ENCODE peak calls at places on chromosomes 11 and 22, in seven cellular contexts. One of them, this sample, is unnamed.

GRCh38 chr22:35600466-35600865 is 16.7 kb downstream of the MB start:
- DNase-seq in stimulated activated naive CD8-positive, alpha-beta T cell treated with anti-CD3 and anti-CD28 coated beads, Interleukin-15, amount 100 ng/mL, for 72 hours: no peak
- DNase-seq in fibroblast of the conjunctiva: no peak
- DNase-seq in bronchial epithelial cell: no peak
- DNase-seq in naive thymus-derived CD8-positive, alpha-beta T cell: no peak
- DNase-seq in T-cell: no peak
- DNase-seq in hypothalamus: no peak
- DNase-seq in this sample: no peak

GRCh38 chr11:107591446-107592236 is 694 bp downstream of the ELMOD1 start:
- DNase-seq in stimulated activated naive CD8-positive, alpha-beta T cell treated with anti-CD3 and anti-CD28 coated beads, Interleukin-15, amount 100 ng/mL, for 72 hours: peak; percentile 32
- DNase-seq in fibroblast of the conjunctiva: no peak
- DNase-seq in bronchial epithelial cell: no peak
- DNase-seq in naive thymus-derived CD8-positive, alpha-beta T cell: no peak
- DNase-seq in T-cell: no peak
- DNase-seq in hypothalamus: peak; percentile 28
- DNase-seq in this sample: peak; percentile 16

GRCh38 chr11:17918049-17918605 is 94.7 kb downstream of the SERGEF start:
- DNase-seq in stimulated activated naive CD8-positive, alpha-beta T cell treated with anti-CD3 and anti-CD28 coated beads, Interleukin-15, amount 100 ng/mL, for 72 hours: no peak
- DNase-seq in fibroblast of the conjunctiva: no peak
- DNase-seq in bronchial epithelial cell: no peak
- DNase-seq in naive thymus-derived CD8-positive, alpha-beta T cell: no peak
- DNase-seq in T-cell: no peak
- DNase-seq in hypothalamus: no peak
- DNase-seq in this sample: no peak

GRCh38 chr11:21641839-21642238 is 551.0 kb upstream of the ANO5 start:
- DNase-seq in stimulated activated naive CD8-positive, alpha-beta T cell treated with anti-CD3 and anti-CD28 coated beads, Interleukin-15, amount 100 ng/mL, for 72 hours: no peak
- DNase-seq in fibroblast of the conjunctiva: no peak
- DNase-seq in bronchial epithelial cell: no peak
- DNase-seq in naive thymus-derived CD8-positive, alpha-beta T cell: no peak
- DNase-seq in T-cell: no peak
- DNase-seq in hypothalamus: no peak
- DNase-seq in this sample: no peak

GRCh38 chr11:67120881-67121710 is 2.0 kb downstream of the KDM2A start:
- DNase-seq in stimulated activated naive CD8-positive, alpha-beta T cell treated with anti-CD3 and anti-CD28 coated beads, Interleukin-15, amount 100 ng/mL, for 72 hours: no peak
- DNase-seq in fibroblast of the conjunctiva: no peak
- DNase-seq in bronchial epithelial cell: peak; percentile 32
- DNase-seq in naive thymus-derived CD8-positive, alpha-beta T cell: no peak
- DNase-seq in T-cell: no peak
- DNase-seq in hypothalamus: no peak
- DNase-seq in this sample: peak; percentile 58

GRCh38 chr11:117959438-117960149 is 26.6 kb upstream of the IL10RA start:
- DNase-seq in stimulated activated naive CD8-positive, alpha-beta T cell treated with anti-CD3 and anti-CD28 coated beads, Interleukin-15, amount 100 ng/mL, for 72 hours: no peak
- DNase-seq in fibroblast of the conjunctiva: no peak
- DNase-seq in bronchial epithelial cell: no peak
- DNase-seq in naive thymus-derived CD8-positive, alpha-beta T cell: no peak
- DNase-seq in T-cell: no peak
- DNase-seq in hypothalamus: no peak
- DNase-seq in this sample: no peak

GRCh38 chr11:32154275-32154674 is 63.4 kb downstream of the RCN1 start:
- DNase-seq in stimulated activated naive CD8-positive, alpha-beta T cell treated with anti-CD3 and anti-CD28 coated beads, Interleukin-15, amount 100 ng/mL, for 72 hours: no peak
- DNase-seq in fibroblast of the conjunctiva: no peak
- DNase-seq in bronchial epithelial cell: peak; percentile 30
- DNase-seq in naive thymus-derived CD8-positive, alpha-beta T cell: no peak
- DNase-seq in T-cell: no peak
- DNase-seq in hypothalamus: no peak
- DNase-seq in this sample: no peak

GRCh38 chr22:19592464-19592863 is 68.3 kb upstream of the CLDN5 start:
- DNase-seq in stimulated activated naive CD8-positive, alpha-beta T cell treated with anti-CD3 and anti-CD28 coated beads, Interleukin-15, amount 100 ng/mL, for 72 hours: no peak
- DNase-seq in fibroblast of the conjunctiva: no peak
- DNase-seq in bronchial epithelial cell: no peak
- DNase-seq in naive thymus-derived CD8-positive, alpha-beta T cell: no peak
- DNase-seq in T-cell: no peak
- DNase-seq in hypothalamus: no peak
- DNase-seq in this sample: no peak

GRCh38 chr11:124625504-124626168 is 3.0 kb downstream of the TBRG1 start:
- DNase-seq in stimulated activated naive CD8-positive, alpha-beta T cell treated with anti-CD3 and anti-CD28 coated beads, Interleukin-15, amount 100 ng/mL, for 72 hours: no peak
- DNase-seq in fibroblast of the conjunctiva: no peak
- DNase-seq in bronchial epithelial cell: no peak
- DNase-seq in naive thymus-derived CD8-positive, alpha-beta T cell: no peak
- DNase-seq in T-cell: no peak
- DNase-seq in hypothalamus: no peak
- DNase-seq in this sample: no peak

GRCh38 chr11:60948251-60948650 is 3.7 kb downstream of the SLC15A3 start:
- DNase-seq in stimulated activated naive CD8-positive, alpha-beta T cell treated with anti-CD3 and anti-CD28 coated beads, Interleukin-15, amount 100 ng/mL, for 72 hours: no peak
- DNase-seq in fibroblast of the conjunctiva: no peak
- DNase-seq in bronchial epithelial cell: no peak
- DNase-seq in naive thymus-derived CD8-positive, alpha-beta T cell: no peak
- DNase-seq in T-cell: no peak
- DNase-seq in hypothalamus: no peak
- DNase-seq in this sample: no peak

This sample was measured in GM06990.